ENCODE peak calls at places on chromosomes 2 and 18, in seven cellular contexts. F, Z, E, G, B, N and K are unnamed samples.

GRCh38 chr2:200905618-200906296 is 16.6 kb downstream of the NIF3L1 start:
- DNase-seq in F (peak), Z (peak), E (peak), G (no peak), B (peak), N (peak), K (peak)

GRCh38 chr18:5512191-5512590 is 31.6 kb downstream of the EPB41L3 start:
- DNase-seq in F (no peak), Z (no peak), E (no peak), G (no peak), B (no peak), N (no peak), K (no peak)

GRCh38 chr2:24824966-24825882 is 32.0 kb downstream of the CENPO start:
- DNase-seq in F (no peak), Z (no peak), E (no peak), G (no peak), B (no peak), N (peak), K (peak)

GRCh38 chr2:80519699-80520291 is 215.2 kb upstream of the LRRTM1 start:
- DNase-seq in F (no peak), Z (no peak), E (peak), G (no peak), B (no peak), N (no peak), K (no peak)

GRCh38 chr2:231709981-231710750 is 1.8 kb downstream of the PTMA start:
- DNase-seq in F (peak), Z (peak), E (peak), G (peak), B (peak), N (peak), K (peak)

GRCh38 chr2:191358325-191359025 is 113.3 kb downstream of the MYO1B start:
- DNase-seq in F (no peak), Z (no peak), E (no peak), G (no peak), B (no peak), N (no peak), K (peak)

GRCh38 chr2:191350826-191351225 is 105.6 kb downstream of the MYO1B start:
- DNase-seq in F (no peak), Z (no peak), E (peak), G (no peak), B (peak), N (no peak), K (peak)

GRCh38 chr18:59694824-59695223 is 2.4 kb downstream of the CCBE1 start:
- DNase-seq in F (no peak), Z (no peak), E (no peak), G (no peak), B (no peak), N (no peak), K (no peak)

GRCh38 chr18:31610841-31611240 is 19.2 kb downstream of the TTR start:
- DNase-seq in F (peak), Z (no peak), E (peak), G (peak), B (peak), N (no peak), K (peak)

GRCh38 chr2:195026261-195026660 is 630.8 kb upstream of the SLC39A10 start:
- DNase-seq in F (no peak), Z (no peak), E (peak), G (no peak), B (peak), N (no peak), K (peak)

GRCh38 chr2:190468814-190469569 is 60.8 kb downstream of the MFSD6 start:
- DNase-seq in F (no peak), Z (no peak), E (peak), G (no peak), B (peak), N (peak), K (peak)

GRCh38 chr2:4576075-4576474 is 872.7 kb downstream of the DCDC2C start:
- DNase-seq in F (no peak), Z (no peak), E (no peak), G (no peak), B (no peak), N (no peak), K (no peak)
- H3K9ac ChIP-seq in F (no peak), Z (no peak), E (no peak), G (no peak), B (no peak), N (no peak), K (no peak)

GRCh38 chr18:9405130-9405529 is 70.2 kb upstream of the RALBP1 start:
- DNase-seq in F (no peak), Z (no peak), E (no peak), G (no peak), B (no peak), N (no peak), K (no peak)

GRCh38 chr18:9405977-9406376 is 69.3 kb upstream of the RALBP1 start:
- DNase-seq in F (no peak), Z (no peak), E (no peak), G (no peak), B (no peak), N (no peak), K (no peak)

GRCh38 chr18:9404565-9405060 is 70.0 kb downstream of the TWSG1 start:
- DNase-seq in F (no peak), Z (no peak), E (no peak), G (no peak), B (no peak), N (no peak), K (no peak)

GRCh38 chr18:9401166-9401565 is 66.6 kb downstream of the TWSG1 start:
- DNase-seq in F (no peak), Z (no peak), E (no peak), G (no peak), B (no peak), N (no peak), K (no peak)

DNA sequence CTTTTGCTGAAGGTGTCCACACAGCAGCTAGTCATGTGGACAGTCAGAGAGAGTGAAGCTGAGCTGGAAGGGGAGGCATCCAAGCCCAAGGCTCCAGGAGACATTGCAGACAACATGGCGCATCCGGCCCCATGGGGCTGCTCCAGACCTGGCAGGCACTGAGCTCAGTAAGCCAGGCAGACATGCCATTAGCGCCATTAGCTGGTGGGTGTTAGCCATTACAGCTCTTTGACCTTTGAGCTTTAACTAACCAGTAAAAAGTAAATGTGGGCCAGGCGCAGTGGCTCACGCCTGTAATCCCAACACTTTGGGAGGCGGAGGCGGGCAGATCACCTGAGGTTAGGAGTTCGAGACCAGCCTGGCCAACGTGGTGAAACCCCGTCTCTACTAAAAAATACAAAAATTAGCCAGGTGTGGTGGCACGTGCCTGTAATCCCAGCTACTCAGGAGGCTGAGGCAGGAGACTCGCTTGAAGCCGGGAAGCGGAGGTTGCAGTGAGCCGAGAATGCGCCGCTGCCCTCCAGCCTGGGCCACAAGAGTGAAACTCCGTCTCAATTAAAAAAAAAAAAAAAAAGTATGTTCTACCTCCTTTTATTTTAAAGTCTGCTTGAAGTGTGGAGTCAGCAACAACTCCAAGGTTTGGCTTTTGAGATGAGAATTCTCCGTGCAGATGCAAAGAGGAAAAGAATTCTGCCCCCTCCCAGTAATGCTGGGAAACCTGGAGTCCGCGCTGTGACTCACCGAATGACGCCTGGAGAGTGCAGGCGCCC is 69.4 kb downstream of the TWSG1 start:
- DNase-seq in F (peak), Z (no peak), E (no peak), G (no peak), B (no peak), N (peak), K (no peak)
- H3K4me3 ChIP-seq in F (no peak), Z (no peak), E (no peak), G (no peak), B (no peak), N (no peak), K (no peak)

DNA sequence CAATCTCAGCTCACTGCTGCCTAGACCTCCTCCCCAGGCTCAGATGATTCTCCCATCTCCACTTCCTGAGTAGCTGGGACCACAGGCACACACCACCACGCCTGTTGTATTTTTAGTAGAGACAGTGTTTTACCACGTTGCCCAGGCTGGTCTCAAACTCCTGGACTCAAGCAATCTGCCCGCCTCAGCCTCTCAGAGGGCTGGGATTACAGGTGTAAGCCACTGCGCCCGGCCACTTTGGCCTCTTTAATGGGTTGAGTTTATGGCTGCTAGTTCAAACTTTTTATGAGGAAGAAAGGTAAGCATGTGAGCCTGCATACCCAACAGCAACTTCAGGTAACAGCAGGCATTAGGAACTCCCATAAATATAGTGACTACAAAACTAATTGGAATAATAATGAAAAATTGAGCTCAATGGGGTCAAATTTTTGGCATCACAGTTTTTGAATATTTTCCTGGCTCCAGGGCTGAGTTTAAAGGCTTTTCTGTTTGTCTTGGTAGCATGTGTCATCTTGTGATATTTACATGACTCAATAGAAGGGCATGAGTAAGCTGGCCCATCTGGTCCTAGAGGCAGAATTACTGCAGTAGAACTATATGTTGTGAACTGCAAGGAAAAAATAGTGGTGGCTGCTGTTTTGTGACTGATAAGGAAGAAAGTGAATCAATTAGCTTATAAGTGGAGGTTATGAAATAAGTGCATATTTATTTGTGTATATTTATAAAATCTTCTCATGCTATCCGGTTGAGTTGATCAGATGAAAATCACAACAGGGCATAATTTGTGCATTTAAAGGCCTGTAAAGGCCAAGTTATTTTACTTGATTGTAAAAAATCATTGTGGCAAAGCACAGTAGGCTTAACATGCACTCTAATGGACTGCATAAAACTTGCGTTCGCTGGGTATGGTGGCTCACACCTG is 24.8 kb downstream of the GALM start:
- DNase-seq in F (no peak), Z (no peak), E (peak), G (no peak), B (peak), N (no peak), K (peak)
- H3K9ac ChIP-seq in F (no peak), Z (no peak), E (peak), G (no peak), B (peak), N (no peak), K (peak)

DNA sequence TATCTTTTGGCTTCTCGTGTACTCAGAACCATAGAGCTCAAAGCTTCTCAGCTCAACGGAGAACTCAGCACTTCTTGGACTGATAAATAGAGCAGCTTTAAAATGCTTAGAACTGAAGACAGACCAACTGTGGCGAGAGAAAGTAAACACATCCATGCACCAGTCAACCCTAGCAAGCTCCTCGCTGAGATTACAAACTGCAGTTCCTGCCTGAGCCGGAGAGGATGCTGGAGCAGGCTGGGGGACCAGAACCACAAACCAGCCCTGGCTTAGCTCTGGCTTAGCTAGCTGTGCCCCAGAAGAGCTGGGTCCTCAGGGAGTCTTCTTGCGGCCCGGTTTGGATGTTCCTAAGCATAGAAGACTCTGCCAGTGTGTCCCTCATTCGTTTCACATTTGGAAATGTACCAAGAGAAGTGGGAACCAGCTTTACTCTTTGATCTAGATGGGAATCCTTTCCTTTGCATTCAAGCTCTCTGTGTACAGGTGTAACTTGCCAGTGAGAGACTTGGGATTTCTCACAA is 5.6 kb downstream of the PAX8 start:
- DNase-seq in F (peak), Z (peak), E (peak), G (peak), B (peak), N (peak), K (no peak)
- H3K4me3 ChIP-seq in F (no peak), Z (no peak), E (no peak), G (no peak), B (peak), N (no peak), K (no peak)

GRCh38 chr2:29628882-29629281 is 292.5 kb downstream of the ALK start:
- DNase-seq in F (no peak), Z (no peak), E (no peak), G (no peak), B (no peak), N (no peak), K (no peak)

GRCh38 chr2:29627366-29627765 is 294.0 kb downstream of the ALK start:
- DNase-seq in F (no peak), Z (no peak), E (peak), G (no peak), B (peak), N (no peak), K (peak)

GRCh38 chr2:29629495-29629894 is 291.9 kb downstream of the ALK start:
- DNase-seq in F (no peak), Z (no peak), E (peak), G (no peak), B (no peak), N (no peak), K (peak)

GRCh38 chr2:29632018-29632417 is 289.4 kb downstream of the ALK start:
- DNase-seq in F (no peak), Z (no peak), E (peak), G (no peak), B (no peak), N (no peak), K (peak)

DNA sequence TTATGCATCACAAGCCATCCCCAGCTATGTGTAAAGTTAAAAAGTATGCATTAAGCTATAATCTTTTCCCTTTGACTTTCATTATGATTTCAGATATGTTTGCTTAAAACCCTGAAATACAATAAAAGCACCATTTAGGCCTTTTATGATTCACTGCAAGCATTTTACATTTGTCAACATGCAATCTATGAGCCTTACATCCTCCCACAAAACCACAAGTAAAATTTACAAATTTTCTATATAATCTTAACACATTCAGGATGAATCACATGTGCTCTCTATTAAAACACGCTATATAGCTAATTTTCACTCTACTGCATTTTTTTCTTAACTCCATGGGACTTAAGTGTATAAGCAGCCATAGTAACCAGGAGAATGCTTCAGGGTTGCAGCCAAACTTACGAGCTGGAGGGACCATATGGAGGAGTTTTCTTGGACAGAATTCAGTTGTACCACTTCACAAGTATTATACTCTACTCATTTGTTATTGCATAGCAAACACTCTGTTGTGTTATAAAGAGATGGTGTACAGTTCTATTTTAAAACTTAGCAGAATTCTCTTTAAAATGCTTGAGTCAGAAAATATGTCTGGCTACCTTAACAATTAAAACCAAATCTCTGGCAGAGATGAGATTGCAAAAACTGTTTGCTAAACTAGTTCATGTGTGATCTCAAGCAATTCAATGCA is 293.2 kb downstream of the ALK start:
- DNase-seq in F (no peak), Z (no peak), E (peak), G (no peak), B (no peak), N (no peak), K (peak)
- H3K9ac ChIP-seq in F (no peak), Z (no peak), E (no peak), G (no peak), B (peak), N (no peak), K (peak)

GRCh38 chr18:77178559-77178958 is 46.0 kb upstream of the MBP start:
- DNase-seq in F (no peak), Z (no peak), E (no peak), G (no peak), B (peak), N (no peak), K (no peak)

GRCh38 chr18:77187201-77187600 is 54.6 kb upstream of the MBP start:
- DNase-seq in F (no peak), Z (no peak), E (no peak), G (no peak), B (no peak), N (no peak), K (no peak)

GRCh38 chr18:77177009-77177408 is 44.4 kb upstream of the MBP start:
- DNase-seq in F (no peak), Z (no peak), E (peak), G (no peak), B (peak), N (no peak), K (peak)

DNA sequence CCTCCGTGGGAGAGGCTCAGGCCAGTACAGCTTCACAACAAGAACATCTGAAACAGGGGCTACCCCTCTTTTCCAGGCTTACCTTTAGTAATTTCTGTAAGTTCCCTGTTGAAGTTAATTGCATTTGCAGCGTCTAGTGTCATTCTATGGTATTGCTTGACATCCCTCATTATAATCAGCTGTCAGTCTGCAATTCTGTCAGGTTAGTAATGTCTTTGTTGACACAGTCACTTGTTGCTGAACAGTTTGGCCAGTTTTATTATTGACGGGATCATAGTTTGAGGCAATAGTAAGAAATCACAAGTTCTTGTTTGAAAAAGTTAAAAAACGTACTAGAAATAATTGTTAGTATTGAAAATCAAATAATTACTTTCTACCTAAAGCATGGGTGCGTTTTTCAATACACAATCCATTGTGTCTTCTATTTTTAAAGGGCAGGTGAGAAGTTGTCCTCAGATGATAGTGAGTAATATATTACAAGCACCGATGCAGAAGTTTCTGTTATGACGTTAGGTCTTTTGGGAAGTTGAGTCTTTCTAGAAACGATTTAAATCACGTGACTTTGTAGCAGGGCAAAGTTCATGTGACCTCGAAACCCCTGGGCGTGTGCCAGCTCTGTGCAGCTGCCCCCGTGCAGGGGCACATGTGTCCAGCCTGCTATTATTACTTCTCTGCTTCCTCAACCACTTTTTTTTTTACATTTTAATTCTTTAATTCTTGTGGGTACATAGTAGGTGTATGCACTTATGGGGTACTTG is 49.5 kb upstream of the MBP start:
- DNase-seq in F (no peak), Z (no peak), E (no peak), G (no peak), B (no peak), N (no peak), K (no peak)
- H3K4me3 ChIP-seq in F (no peak), Z (no peak), E (no peak), G (no peak), B (no peak), N (no peak), K (no peak)

DNA sequence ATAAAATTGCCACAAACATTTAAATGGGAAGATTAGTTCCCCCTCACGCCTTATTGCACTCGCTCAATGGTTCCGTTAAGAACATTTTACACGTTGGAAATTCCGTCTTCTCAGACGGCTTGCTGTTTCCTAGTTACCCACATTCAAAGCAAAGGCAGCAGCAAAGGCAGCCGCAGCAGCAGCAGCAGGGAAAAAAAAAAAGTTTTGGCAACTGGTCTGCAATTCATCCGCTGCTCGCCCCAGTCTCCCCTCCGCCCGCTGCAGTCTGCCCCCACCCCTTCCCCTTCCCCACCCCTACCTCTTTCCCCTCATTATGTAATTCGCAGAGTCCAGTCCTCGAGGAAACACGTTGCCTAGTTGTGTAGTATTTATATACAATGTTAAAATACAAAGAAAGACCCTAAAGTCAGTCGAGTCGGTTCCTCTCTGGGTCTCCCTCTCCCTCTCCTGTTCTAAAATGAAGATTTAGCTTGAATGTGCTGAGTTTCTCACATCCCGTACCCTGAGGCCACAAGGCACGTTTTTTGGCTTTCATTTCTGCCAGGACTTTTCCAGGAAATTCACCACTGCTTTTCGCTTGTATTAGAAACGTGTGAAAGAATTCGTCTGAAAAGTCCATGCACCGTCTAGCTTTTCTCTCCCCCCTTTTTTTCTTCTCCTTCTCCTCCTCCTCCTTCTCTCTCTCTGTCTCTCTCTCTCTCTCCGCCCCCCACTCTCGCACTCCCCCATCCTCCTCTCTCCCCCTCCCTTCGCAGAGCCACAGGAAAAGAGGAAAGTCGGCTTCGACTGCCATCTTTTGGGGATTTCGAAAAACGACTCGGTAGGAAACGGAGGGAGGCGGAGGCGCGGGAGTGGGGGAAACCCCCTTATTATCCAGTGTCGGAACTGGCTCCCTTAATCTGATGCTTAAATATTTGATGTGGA is 140.0 kb downstream of the MEIS1 start:
- DNase-seq in F (peak), Z (no peak), E (peak), G (peak), B (peak), N (peak), K (peak)
- H3K9ac ChIP-seq in F (no peak), Z (no peak), E (peak), G (no peak), B (peak), N (peak), K (peak)